ENCODE peak calls at places on chromosomes 7 and 10, in eight cellular contexts. O, Q, Y, J, Z, B, D and E are unnamed samples.

GRCh38 chr7:43522406-43523156 is 60.3 kb upstream of the STK17A start:
- DNase-seq in O (no peak), D (no peak), Y (no peak), Q (peak; percentile 84), B (peak; percentile 65), J (no peak), Z (no peak), E (no peak)

GRCh38 chr10:72038458-72039001 is 49.8 kb downstream of the SPOCK2 start:
- DNase-seq in J (no peak), Y (no peak), B (peak; percentile 27), O (no peak), Q (no peak), Z (peak; percentile 76), D (no peak), E (no peak)

GRCh38 chr7:30703756-30704155 is 21.5 kb upstream of the CRHR2 start:
- DNase-seq in Z (no peak), Q (no peak), Y (no peak), J (no peak), O (no peak), B (no peak), D (no peak), E (no peak)

GRCh38 chr10:43901744-43902504 is 253.2 kb upstream of the ZNF32 start:
- DNase-seq in O (no peak), Z (no peak), Y (no peak), J (no peak), B (no peak), D (no peak), Q (no peak), E (no peak)

GRCh38 chr10:119301397-119301796 is 94.0 kb downstream of the GRK5 start:
- DNase-seq in J (no peak), Y (peak; percentile 57), O (no peak), B (no peak), Z (no peak), D (no peak), Q (no peak), E (no peak)

GRCh38 chr7:140983802-140984201 is 30.9 kb downstream of the MRPS33 start:
- DNase-seq in Y (no peak), D (no peak), Z (peak; percentile 12), O (no peak), B (peak; percentile 24), Q (no peak), J (no peak), E (no peak)

GRCh38 chr7:23055582-23056178 is 41.8 kb upstream of the HYCC1 start:
- DNase-seq in B (peak; percentile 87), Z (peak; percentile 83), Y (peak; percentile 18), Q (peak; percentile 43), O (no peak), D (peak; percentile 40), J (no peak), E (no peak)

GRCh38 chr7:124701955-124702354 is 63.6 kb downstream of the GPR37 start:
- DNase-seq in J (no peak), O (no peak), Y (no peak), B (peak; percentile 24), Z (peak; percentile 82), D (no peak), Q (no peak), E (no peak)

GRCh38 chr7:86914468-86915054 is 144.9 kb downstream of the ELAPOR2 start:
- DNase-seq in O (no peak), B (peak; percentile 33), D (no peak), J (no peak), Z (peak; percentile 37), Q (no peak), Y (no peak), E (no peak)

GRCh38 chr10:22531441-22531840 is 182.9 kb downstream of the PIP4K2A start:
- DNase-seq in Y (no peak), B (no peak), O (no peak), D (no peak), Z (no peak), Q (no peak), J (no peak), E (no peak)

GRCh38 chr7:94540428-94540827 is 30.8 kb downstream of the CASD1 start:
- DNase-seq in B (peak; percentile 33), D (peak; percentile 0), Q (no peak), O (no peak), Z (peak; percentile 19), J (no peak), Y (no peak), E (no peak)

GRCh38 chr10:7857259-7857658 is 39.0 kb downstream of the TAF3 start:
- DNase-seq in Y (no peak), O (no peak), B (no peak), J (no peak), Z (no peak), Q (no peak), D (no peak), E (no peak)

GRCh38 chr7:44767912-44768662 is 19.4 kb downstream of the ZMIZ2 start:
- DNase-seq in D (no peak), Z (peak; percentile 90), B (peak; percentile 87), O (no peak), J (peak; percentile 85), Y (no peak), Q (no peak), E (no peak)

GRCh38 chr10:115992554-115992953 is 280.5 kb downstream of the GFRA1 start:
- DNase-seq in D (no peak), Z (no peak), B (no peak), J (no peak), Q (no peak), Y (no peak), O (no peak), E (no peak)

GRCh38 chr7:4682621-4683042 is 537 bp downstream of the FOXK1 start:
- DNase-seq in B (peak; percentile 77), Z (peak; percentile 55), Q (no peak), Y (peak; percentile 18), J (no peak), D (no peak), O (peak; percentile 24), E (no peak)

DNA sequence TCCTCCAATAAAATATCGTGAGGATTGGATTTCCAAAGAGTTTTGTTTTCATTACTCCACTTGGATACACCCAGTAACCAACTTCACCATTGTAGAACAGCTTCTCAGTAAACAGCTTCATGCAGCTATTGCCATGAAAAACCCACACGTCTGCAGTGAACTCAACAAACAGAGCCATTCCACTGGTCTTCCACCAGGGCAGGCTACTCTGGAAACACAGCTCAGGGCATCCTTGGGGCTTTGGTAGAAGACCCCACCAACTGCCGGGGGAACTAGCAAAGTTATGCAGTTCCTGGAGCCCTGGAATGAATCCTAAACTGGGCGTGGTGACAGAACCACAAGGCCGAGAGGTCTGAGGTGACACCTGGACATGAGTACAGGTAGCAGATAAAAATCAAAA is 77.4 kb downstream of the CALN1 start:
- DNase-seq in D (no peak), Y (no peak), O (no peak), Z (no peak), B (no peak), Q (no peak), J (no peak), E (peak; percentile 36)
- TF ChIP-seq CTCF in D (no peak), Y (no peak), O (no peak), Z (no peak), B (no peak), Q (no peak), J (no peak), E (no peak)

GRCh38 chr10:132452216-132452650 is 55.2 kb downstream of the PWWP2B start:
- DNase-seq in O (no peak), D (no peak), J (no peak), Y (no peak), Q (no peak), Z (no peak), B (no peak), E (no peak)

GRCh38 chr10:132452651-132453469 is 55.9 kb downstream of the PWWP2B start:
- DNase-seq in Q (no peak), O (peak; percentile 83), Y (peak; percentile 89), Z (peak; percentile 53), B (peak; percentile 80), J (no peak), D (no peak), E (peak; percentile 94)

GRCh38 chr10:132451506-132452215 is 54.7 kb downstream of the PWWP2B start:
- DNase-seq in Y (no peak), Q (no peak), O (no peak), Z (no peak), B (no peak), D (no peak), J (no peak), E (no peak)

GRCh38 chr10:132454296-132455198 is 57.5 kb downstream of the PWWP2B start:
- DNase-seq in Y (no peak), Q (no peak), O (no peak), D (no peak), Z (no peak), B (no peak), J (no peak), E (no peak)

GRCh38 chr10:132453470-132453861 is 56.5 kb downstream of the PWWP2B start:
- DNase-seq in B (no peak), J (no peak), Q (no peak), Y (no peak), D (no peak), O (no peak), Z (no peak), E (no peak)
- TF ChIP-seq CTCF in B (no peak), J (no peak), Q (no peak), Y (no peak), D (no peak), O (peak; percentile 1), Z (no peak), E (peak; percentile 16)

GRCh38 chr10:114163062-114163861 is 10.7 kb downstream of the CCDC186 start:
- DNase-seq in J (no peak), D (no peak), B (peak; percentile 71), O (no peak), Q (peak; percentile 22), Y (no peak), Z (no peak), E (no peak)

DNA sequence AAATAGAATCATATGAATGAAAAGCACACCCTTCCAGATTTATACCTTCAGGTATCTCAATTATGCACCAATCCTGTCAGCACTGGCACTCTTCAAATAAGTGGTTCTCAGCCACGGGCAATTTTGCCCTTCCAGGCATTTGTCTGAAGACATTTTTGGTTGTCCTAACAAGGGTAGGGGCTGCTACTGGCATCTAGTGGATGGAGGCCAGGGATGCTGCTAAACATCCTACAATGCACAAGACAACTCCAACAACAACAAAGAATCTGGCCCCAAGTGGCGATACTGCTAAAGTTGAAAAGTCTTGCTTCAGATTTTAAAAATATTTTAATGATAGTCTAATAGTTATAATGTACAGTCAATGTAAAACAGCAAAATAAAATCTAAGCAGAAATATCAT is 16.1 kb downstream of the CCDC186 start:
- DNase-seq in B (no peak), Y (no peak), Q (no peak), O (no peak), Z (no peak), J (no peak), D (no peak), E (no peak)
- TF ChIP-seq CTCF in B (no peak), Y (no peak), Q (no peak), O (no peak), Z (no peak), J (no peak), D (no peak), E (no peak)

DNA sequence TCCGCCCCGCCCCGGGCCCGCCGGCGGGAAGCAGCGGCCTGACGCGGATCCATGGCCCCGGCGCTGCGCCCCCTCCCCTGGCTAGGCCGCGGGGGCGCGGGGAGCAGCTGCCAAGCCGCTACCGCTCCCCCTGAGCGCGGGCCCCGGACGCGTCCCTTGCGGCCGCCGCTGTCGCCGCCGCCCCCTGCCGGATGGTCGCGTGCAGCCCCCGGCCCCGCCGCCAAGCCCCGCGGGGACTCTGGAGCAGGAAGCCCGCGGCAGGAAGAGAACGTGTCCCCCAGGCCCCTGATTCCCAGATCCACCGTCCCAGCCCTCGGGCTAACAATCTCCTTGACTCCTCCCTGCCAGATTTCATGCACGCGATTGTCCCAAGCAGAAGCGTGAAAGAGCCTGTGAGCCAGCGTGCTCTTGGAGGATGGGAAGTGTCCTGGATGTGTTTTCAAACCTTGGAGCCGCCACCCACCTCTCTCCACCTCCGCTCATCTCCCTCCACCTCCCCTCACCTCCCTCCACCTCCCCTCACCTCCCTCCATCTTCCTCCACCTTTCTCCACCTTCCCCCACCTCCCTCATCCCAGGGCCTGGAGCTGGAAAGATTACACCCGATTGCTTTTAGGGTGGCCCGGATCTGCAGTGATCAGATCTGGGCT is 419 bp upstream of the PRTFDC1 start:
- DNase-seq in J (no peak), Q (no peak), D (no peak), Y (peak; percentile 60), O (peak; percentile 50), B (peak; percentile 47), Z (peak; percentile 72), E (peak; percentile 77)
- TF ChIP-seq CTCF in J (no peak), Q (no peak), D (no peak), Y (peak; percentile 63), O (no peak), B (peak; percentile 11), Z (no peak), E (peak; percentile 72)